ENCODE peak calls at places on chromosomes 2 and 18, in six cellular contexts. F is mammary epithelial cell, N is foreskin fibroblast, M is cardiac muscle cell, D is A549, X is epithelial cell of esophagus. Y is an unnamed sample.

GRCh38 chr2:232894746-232895145 is 24.7 kb downstream of the SNORC start:
- DNase-seq in N (no peak), M (no peak), F (no peak), X (no peak), D (no peak), Y (peak; percentile 72)

GRCh38 chr18:56645415-56646016 is 5.6 kb upstream of the WDR7 start:
- DNase-seq in F (no peak), D (no peak), X (peak; percentile 37), M (peak; percentile 6), N (peak; percentile 39), Y (no peak)

GRCh38 chr2:219551863-219552381 is 8.1 kb downstream of the TMEM198 start:
- DNase-seq in F (no peak), D (no peak), X (no peak), M (no peak), N (no peak), Y (no peak)

GRCh38 chr2:100405403-100406119 is 11.9 kb downstream of the CHST10 start:
- DNase-seq in D (no peak), M (no peak), N (no peak), F (no peak), X (no peak), Y (no peak)

GRCh38 chr2:161771148-161771547 is 146.9 kb downstream of the SLC4A10 start:
- DNase-seq in X (no peak), D (no peak), F (no peak), M (no peak), N (no peak), Y (no peak)

GRCh38 chr2:235493402-235493774 is 455 bp upstream of the AGAP1 start:
- DNase-seq in N (no peak), M (peak; percentile 72), D (no peak), F (no peak), X (no peak), Y (no peak)

GRCh38 chr18:45608400-45608799 is 6.9 kb upstream of the SLC14A2 start:
- DNase-seq in N (peak; percentile 11), X (no peak), F (no peak), M (peak; percentile 3), D (no peak), Y (no peak)

GRCh38 chr2:179218848-179219594 is 45.6 kb downstream of the SESTD1 start:
- DNase-seq in N (peak; percentile 91), M (peak; percentile 93), X (peak; percentile 87), D (peak; percentile 33), F (peak; percentile 65), Y (no peak)

GRCh38 chr2:235008584-235009044 is 56.8 kb downstream of the SH3BP4 start:
- DNase-seq in F (peak; percentile 92), X (peak; percentile 95), D (no peak), N (no peak), M (no peak), Y (no peak)

GRCh38 chr2:209499071-209499470 is 75.2 kb downstream of the MAP2 start:
- DNase-seq in X (peak; percentile 73), M (peak; percentile 20), F (peak; percentile 2), D (no peak), N (peak; percentile 67), Y (no peak)

GRCh38 chr2:178069551-178069950 is 3.0 kb downstream of the PDE11A start:
- DNase-seq in F (no peak), N (no peak), M (no peak), X (no peak), D (no peak), Y (no peak)

GRCh38 chr2:196259507-196260481 is 88.4 kb upstream of the STK17B start:
- DNase-seq in M (peak; percentile 91), D (no peak), F (peak; percentile 56), X (peak; percentile 89), N (peak; percentile 71), Y (no peak)

GRCh38 chr2:160489096-160489495 is 4.5 kb downstream of the RBMS1 start:
- DNase-seq in D (no peak), X (no peak), N (no peak), F (peak; percentile 18), M (no peak), Y (no peak)

GRCh38 chr2:24957976-24958375 is 13.8 kb downstream of the DNAJC27 start:
- DNase-seq in M (no peak), F (no peak), N (no peak), X (no peak), D (no peak), Y (no peak)

GRCh38 chr2:43515807-43516497 is 79.9 kb downstream of the THADA start:
- DNase-seq in N (peak; percentile 23), X (peak; percentile 20), F (no peak), M (no peak), D (no peak), Y (no peak)

GRCh38 chr18:80194874-80195570 is 52.3 kb downstream of the PARD6G start:
- DNase-seq in X (no peak), D (no peak), N (no peak), F (no peak), M (no peak), Y (peak; percentile 67)

GRCh38 chr18:56043691-56044090 is 455.7 kb upstream of the TCF4 start:
- DNase-seq in D (no peak), M (peak; percentile 4), X (no peak), N (no peak), F (peak; percentile 79), Y (no peak)

GRCh38 chr2:202382684-202383083 is 6.6 kb downstream of the BMPR2 start:
- DNase-seq in F (no peak), D (no peak), M (no peak), X (no peak), N (no peak), Y (no peak)

GRCh38 chr2:202387608-202388342 is 11.6 kb downstream of the BMPR2 start:
- DNase-seq in N (peak; percentile 10), F (no peak), X (no peak), D (no peak), M (peak; percentile 72), Y (no peak)
- TF ChIP-seq CTCF in N (no peak), F (no peak), X (no peak), D (no peak), M (no peak), Y (no peak)

DNA sequence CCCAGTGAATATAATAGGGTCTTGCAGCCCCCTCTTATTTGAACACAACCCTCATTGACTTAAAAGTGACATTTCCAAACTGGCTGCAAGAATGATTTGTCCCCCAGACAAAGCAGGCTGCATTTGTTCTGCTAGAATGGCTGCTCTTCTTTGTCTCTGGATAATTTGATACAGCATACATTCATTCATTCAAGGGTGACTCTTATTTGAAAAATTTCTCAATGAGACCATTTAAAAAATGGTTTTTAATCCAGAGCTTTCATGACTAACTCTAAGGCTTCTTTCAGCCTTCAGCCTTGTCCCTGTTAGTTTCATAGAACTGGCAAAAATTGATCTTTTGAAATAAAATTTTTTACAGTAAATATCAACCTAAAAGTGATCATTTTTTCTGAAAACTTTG is 64.3 kb upstream of the TANC1 start:
- DNase-seq in M (no peak), N (no peak), X (no peak), F (no peak), D (no peak), Y (no peak)
- TF ChIP-seq CTCF in M (no peak), N (no peak), X (no peak), F (no peak), D (no peak), Y (no peak)

DNA sequence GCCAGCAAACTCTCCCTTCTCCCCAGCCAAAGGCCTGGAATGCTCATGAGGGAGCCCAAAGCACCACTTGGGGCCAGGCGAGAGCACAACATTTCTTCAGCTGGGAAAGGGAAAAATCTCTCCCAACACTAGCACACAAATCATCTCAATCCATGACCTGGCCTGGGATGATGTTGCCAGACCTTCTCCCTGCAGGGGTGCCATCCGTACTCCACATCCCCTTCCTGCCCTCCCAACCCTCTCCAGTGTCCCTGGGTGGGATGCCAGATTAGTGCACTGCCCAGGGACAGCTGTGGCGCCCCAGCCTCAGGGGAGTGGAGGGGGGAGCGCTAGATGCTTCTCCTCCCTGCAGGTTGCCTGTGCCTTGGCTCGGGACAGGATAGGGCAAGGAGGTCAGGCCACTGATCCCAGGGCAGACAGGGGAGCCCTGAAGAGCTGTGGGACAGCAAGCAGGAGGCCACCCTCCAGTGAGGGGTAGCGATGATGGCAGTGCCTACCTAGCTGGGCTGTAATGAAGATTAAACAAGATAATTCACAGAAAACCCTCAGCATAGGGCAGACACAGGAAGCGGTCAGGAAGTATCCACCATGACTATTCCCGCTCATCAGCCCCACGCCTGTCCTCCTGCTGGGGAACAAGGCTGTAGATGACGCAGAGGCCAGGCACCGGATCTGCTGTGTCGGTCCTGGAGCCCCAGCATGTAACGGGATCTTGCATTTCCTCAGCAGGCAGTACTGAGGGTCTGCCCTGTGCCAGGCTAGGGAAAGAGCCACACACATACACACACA is 31.1 kb downstream of the SERTAD2 start:
- DNase-seq in N (peak; percentile 40), M (no peak), X (no peak), D (no peak), F (no peak), Y (no peak)
- TF ChIP-seq CTCF in N (peak; percentile 20), M (peak; percentile 37), X (peak; percentile 11), D (no peak), F (no peak), Y (peak; percentile 47)

DNA sequence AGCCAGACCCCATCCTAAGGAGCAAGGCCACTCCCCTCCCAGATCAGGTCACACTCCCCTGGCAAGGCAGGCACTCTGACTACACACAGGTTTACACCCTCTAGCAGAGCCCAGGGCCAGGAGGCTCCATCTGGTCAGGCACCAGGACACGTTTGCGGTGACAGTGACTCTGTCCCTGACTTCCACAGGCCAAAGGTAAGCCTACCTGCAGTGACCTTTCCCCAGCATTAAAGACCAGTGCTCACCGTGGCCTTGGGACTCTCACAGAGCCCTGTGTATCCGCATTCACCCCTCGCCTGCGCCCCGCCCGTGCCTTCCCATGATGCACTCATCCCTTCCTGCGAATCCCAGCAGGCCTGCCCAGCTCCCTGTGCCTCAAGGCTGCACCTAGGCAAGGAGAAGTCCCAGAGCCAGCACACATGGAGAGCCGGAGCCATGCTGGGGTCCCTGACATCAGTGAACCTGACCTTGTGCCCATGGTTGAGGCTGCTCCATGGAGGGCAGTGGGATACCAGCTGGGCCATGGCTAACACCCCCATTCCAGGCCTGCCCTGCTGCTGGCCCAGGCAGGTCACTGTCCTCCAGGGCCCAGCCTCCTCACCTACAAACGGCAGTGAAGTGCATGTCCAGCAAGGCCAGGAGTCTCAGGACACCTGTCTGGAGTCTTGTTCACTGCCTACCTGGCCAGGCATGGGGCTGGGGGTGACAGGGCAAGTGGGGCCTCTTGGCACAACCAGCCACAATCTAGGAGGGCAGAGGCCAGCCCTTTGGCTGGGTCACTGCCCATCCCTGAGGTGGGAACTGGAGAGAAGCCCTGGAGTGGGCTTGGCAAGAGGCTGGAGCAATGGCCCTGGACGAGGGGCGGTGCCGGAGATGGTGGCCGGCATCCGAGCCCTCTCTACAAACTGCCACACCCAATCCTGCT is 3.0 kb downstream of the NEURL3 start:
- DNase-seq in D (no peak), M (no peak), F (no peak), N (no peak), X (no peak), Y (peak; percentile 77)
- TF ChIP-seq CTCF in D (no peak), M (no peak), F (no peak), N (no peak), X (no peak), Y (no peak)

Y was measured in osteocyte.